ENCODE peak calls at places on chromosomes 16 and 17, in seven cellular contexts. I is spleen; V is foreskin keratinocyte; S is RCC 7860; A is activated effector memory CD4-positive, alpha-beta T cell treated with anti-CD3 and anti-CD28 coated beads, Interleukin-2, amount 50 U/mL, for 16 hours; U is stimulated activated CD4-positive, alpha-beta T cell treated with anti-CD3 and anti-CD28 coated beads, Interleukin-1b, Interleukin-23, amount 100 ng/mL, for 1 hour; H is NCI-H460. J is an unnamed sample.

GRCh38 chr17:8167526-8167925 is 4.8 kb upstream of the VAMP2 start:
- DNase-seq in I (no peak), V (no peak), S (no peak), A (no peak), U (no peak), H (no peak), J (no peak)

GRCh38 chr17:55394357-55395021 is 27.1 kb downstream of the MMD start:
- DNase-seq in I (no peak), V (no peak), S (no peak), A (no peak), U (no peak), H (no peak), J (no peak)

GRCh38 chr16:7509919-7510705 is 177.5 kb downstream of the RBFOX1 start:
- DNase-seq in I (no peak), V (no peak), S (no peak), A (no peak), U (no peak), H (no peak), J (no peak)

GRCh38 chr17:57869599-57870282 is 19.9 kb upstream of the MRPS23 start:
- DNase-seq in I (no peak), V (peak), S (peak), A (no peak), U (no peak), H (no peak), J (no peak)

GRCh38 chr17:39169518-39169917 is 3.6 kb upstream of the ARL5C start:
- DNase-seq in I (no peak), V (no peak), S (no peak), A (no peak), U (no peak), H (no peak), J (no peak)

GRCh38 chr17:76171701-76172100 is 30.7 kb upstream of the FOXJ1 start:
- DNase-seq in I (no peak), V (no peak), S (no peak), A (no peak), U (no peak), H (no peak), J (no peak)

GRCh38 chr17:16304832-16305231 is 48.4 kb downstream of the CENPV start:
- DNase-seq in I (no peak), V (no peak), S (no peak), A (no peak), U (no peak), H (peak), J (no peak)

GRCh38 chr17:9987779-9988585 is 82.9 kb upstream of the RCVRN start:
- DNase-seq in I (peak), V (no peak), S (peak), A (no peak), U (no peak), H (peak), J (no peak)

GRCh38 chr16:81831722-81832126 is 52.6 kb downstream of the PLCG2 start:
- DNase-seq in I (peak), V (no peak), S (no peak), A (no peak), U (no peak), H (no peak), J (peak)

GRCh38 chr17:81794509-81794908 is 9.4 kb upstream of the GCGR start:
- DNase-seq in I (no peak), V (no peak), S (no peak), A (no peak), U (no peak), H (no peak), J (peak)

GRCh38 chr16:69195371-69196029 is 8.5 kb downstream of the SNTB2 start:
- DNase-seq in I (no peak), V (no peak), S (no peak), A (no peak), U (no peak), H (no peak), J (no peak)

GRCh38 chr17:75530837-75531723 is 5.6 kb downstream of the LLGL2 start:
- DNase-seq in I (no peak), V (no peak), S (no peak), A (no peak), U (no peak), H (no peak), J (peak)

GRCh38 chr16:2726923-2727322 is 6.9 kb upstream of the PRSS27 start:
- DNase-seq in I (no peak), V (no peak), S (no peak), A (no peak), U (no peak), H (no peak), J (no peak)

GRCh38 chr16:81446318-81447275 is 2.0 kb downstream of the CMIP start:
- DNase-seq in I (no peak), V (peak), S (peak), A (peak), U (no peak), H (no peak), J (no peak)

GRCh38 chr17:71496552-71496951 is 624.3 kb upstream of the SOX9 start:
- DNase-seq in I (no peak), V (no peak), S (no peak), A (no peak), U (no peak), H (no peak), J (no peak)

GRCh38 chr17:19005789-19006430 is 1.3 kb upstream of the FAM83G start:
- DNase-seq in I (no peak), V (no peak), S (no peak), A (no peak), U (no peak), H (no peak), J (no peak)

GRCh38 chr17:60102632-60103047 is 23.9 kb upstream of the HEATR6 start:
- DNase-seq in I (peak), V (no peak), S (no peak), A (peak), U (no peak), H (no peak), J (peak)

GRCh38 chr17:63035695-63036094 is 69.7 kb downstream of the TANC2 start:
- DNase-seq in I (no peak), V (no peak), S (no peak), A (no peak), U (no peak), H (no peak), J (no peak)

GRCh38 chr16:69567031-69567680 is 1.4 kb downstream of the NFAT5 start:
- DNase-seq in I (no peak), V (no peak), S (peak), A (no peak), U (no peak), H (no peak), J (no peak)

GRCh38 chr17:64154321-64155089 is 24.6 kb upstream of the ERN1 start:
- DNase-seq in I (no peak), V (no peak), S (no peak), A (no peak), U (no peak), H (no peak), J (no peak)

GRCh38 chr17:12955521-12955920 is 62.3 kb downstream of the ELAC2 start:
- DNase-seq in I (no peak), V (no peak), S (no peak), A (no peak), U (no peak), H (no peak), J (no peak)

GRCh38 chr16:4690946-4691665 is 2.3 kb upstream of the NUDT16L1 start:
- DNase-seq in I (peak), V (no peak), S (no peak), A (no peak), U (no peak), H (no peak), J (no peak)

GRCh38 chr16:12580809-12581208 is 222.9 kb downstream of the CPPED1 start:
- DNase-seq in I (peak), V (no peak), S (no peak), A (peak), U (no peak), H (no peak), J (no peak)

GRCh38 chr16:56931253-56931768 is 631 bp upstream of the HERPUD1 start:
- DNase-seq in I (no peak), V (no peak), S (no peak), A (no peak), U (peak), H (no peak), J (no peak)

GRCh38 chr16:87628940-87629339 is 26.6 kb downstream of the JPH3 start:
- DNase-seq in I (no peak), V (peak), S (peak), A (no peak), U (no peak), H (peak), J (no peak)

GRCh38 chr17:18364166-18364565 is 816 bp upstream of the SHMT1 start:
- DNase-seq in I (no peak), V (no peak), S (no peak), A (no peak), U (no peak), H (no peak), J (no peak)

GRCh38 chr17:7048968-7049367 is 5.1 kb upstream of the SLC16A11 start:
- DNase-seq in I (no peak), V (no peak), S (no peak), A (no peak), U (no peak), H (no peak), J (no peak)

GRCh38 chr16:84907575-84907974 is 87.8 kb downstream of the CRISPLD2 start:
- DNase-seq in I (no peak), V (no peak), S (no peak), A (no peak), U (no peak), H (no peak), J (no peak)

GRCh38 chr17:45895304-45895968 is 1.1 kb downstream of the MAPT start:
- DNase-seq in I (no peak), V (peak), S (no peak), A (peak), U (no peak), H (no peak), J (no peak)

GRCh38 chr17:78891406-78892061 is 11.5 kb downstream of the CEP295NL start:
- DNase-seq in I (no peak), V (no peak), S (no peak), A (no peak), U (no peak), H (no peak), J (no peak)

J was measured in lung.